ENCODE peak calls at places on chromosomes 5 and 9, in seven cellular contexts. One of them, this sample, is unnamed.

GRCh38 chr5:112923148-112923917 is 1.3 kb upstream of the REEP5 start:
- DNase-seq in NCI-H1694 treated with DMSO at 0.1 percent for 48 hours: no peak
- DNase-seq in type B pancreatic cell: no peak
- DNase-seq in CD8-positive, alpha-beta memory T cell: peak
- DNase-seq in neural progenitor cell: no peak
- DNase-seq in chondrocyte: no peak
- DNase-seq in HEK293T: no peak
- DNase-seq in this sample: no peak

GRCh38 chr9:111728617-111729366 is 65.9 kb downstream of the SHOC1 start:
- DNase-seq in chondrocyte: no peak
- DNase-seq in neural progenitor cell: no peak
- DNase-seq in HEK293T: no peak
- DNase-seq in CD8-positive, alpha-beta memory T cell: no peak
- DNase-seq in NCI-H1694 treated with DMSO at 0.1 percent for 48 hours: no peak
- DNase-seq in type B pancreatic cell: no peak
- DNase-seq in this sample: no peak

GRCh38 chr9:16309350-16310271 is 560.9 kb downstream of the BNC2 start:
- DNase-seq in chondrocyte: no peak
- DNase-seq in HEK293T: no peak
- DNase-seq in neural progenitor cell: peak
- DNase-seq in CD8-positive, alpha-beta memory T cell: no peak
- DNase-seq in type B pancreatic cell: peak
- DNase-seq in NCI-H1694 treated with DMSO at 0.1 percent for 48 hours: no peak
- DNase-seq in this sample: no peak

GRCh38 chr5:51518607-51519006 is 135.4 kb downstream of the ISL1 start:
- DNase-seq in NCI-H1694 treated with DMSO at 0.1 percent for 48 hours: no peak
- DNase-seq in neural progenitor cell: peak
- DNase-seq in chondrocyte: no peak
- DNase-seq in HEK293T: peak
- DNase-seq in CD8-positive, alpha-beta memory T cell: no peak
- DNase-seq in type B pancreatic cell: no peak
- DNase-seq in this sample: no peak

GRCh38 chr9:128027166-128027539 is 40.0 kb downstream of the NAIF1 start:
- DNase-seq in type B pancreatic cell: no peak
- DNase-seq in HEK293T: no peak
- DNase-seq in neural progenitor cell: no peak
- DNase-seq in chondrocyte: no peak
- DNase-seq in CD8-positive, alpha-beta memory T cell: peak
- DNase-seq in NCI-H1694 treated with DMSO at 0.1 percent for 48 hours: no peak
- DNase-seq in this sample: no peak

GRCh38 chr9:23603311-23603710 is 222.7 kb downstream of the ELAVL2 start:
- DNase-seq in NCI-H1694 treated with DMSO at 0.1 percent for 48 hours: no peak
- DNase-seq in type B pancreatic cell: no peak
- DNase-seq in neural progenitor cell: no peak
- DNase-seq in chondrocyte: no peak
- DNase-seq in CD8-positive, alpha-beta memory T cell: no peak
- DNase-seq in HEK293T: no peak
- DNase-seq in this sample: no peak

GRCh38 chr9:113331780-113332179 is 8.3 kb downstream of the WDR31 start:
- DNase-seq in type B pancreatic cell: no peak
- DNase-seq in neural progenitor cell: no peak
- DNase-seq in HEK293T: no peak
- DNase-seq in chondrocyte: no peak
- DNase-seq in CD8-positive, alpha-beta memory T cell: no peak
- DNase-seq in NCI-H1694 treated with DMSO at 0.1 percent for 48 hours: no peak
- DNase-seq in this sample: no peak

GRCh38 chr5:73214921-73215490 is 42.0 kb downstream of the TMEM174 start:
- DNase-seq in chondrocyte: no peak
- DNase-seq in CD8-positive, alpha-beta memory T cell: no peak
- DNase-seq in HEK293T: no peak
- DNase-seq in neural progenitor cell: peak
- DNase-seq in type B pancreatic cell: no peak
- DNase-seq in NCI-H1694 treated with DMSO at 0.1 percent for 48 hours: no peak
- DNase-seq in this sample: no peak

GRCh38 chr5:168931638-168932345 is 352.6 kb upstream of the PANK3 start:
- DNase-seq in chondrocyte: no peak
- DNase-seq in NCI-H1694 treated with DMSO at 0.1 percent for 48 hours: no peak
- DNase-seq in CD8-positive, alpha-beta memory T cell: no peak
- DNase-seq in neural progenitor cell: no peak
- DNase-seq in type B pancreatic cell: no peak
- DNase-seq in HEK293T: no peak
- DNase-seq in this sample: no peak

GRCh38 chr9:115213777-115214428 is 95.9 kb upstream of the TNC start:
- DNase-seq in chondrocyte: no peak
- DNase-seq in HEK293T: no peak
- DNase-seq in neural progenitor cell: no peak
- DNase-seq in type B pancreatic cell: no peak
- DNase-seq in NCI-H1694 treated with DMSO at 0.1 percent for 48 hours: peak
- DNase-seq in CD8-positive, alpha-beta memory T cell: no peak
- DNase-seq in this sample: no peak

GRCh38 chr5:139638090-139638735 is 9.9 kb upstream of the CXXC5 start:
- DNase-seq in chondrocyte: no peak
- DNase-seq in CD8-positive, alpha-beta memory T cell: no peak
- DNase-seq in neural progenitor cell: peak
- DNase-seq in type B pancreatic cell: peak
- DNase-seq in NCI-H1694 treated with DMSO at 0.1 percent for 48 hours: peak
- DNase-seq in HEK293T: no peak
- DNase-seq in this sample: peak

GRCh38 chr5:180806351-180807011 is 3.9 kb upstream of the MGAT1 start:
- DNase-seq in HEK293T: no peak
- DNase-seq in CD8-positive, alpha-beta memory T cell: no peak
- DNase-seq in NCI-H1694 treated with DMSO at 0.1 percent for 48 hours: no peak
- DNase-seq in neural progenitor cell: no peak
- DNase-seq in type B pancreatic cell: no peak
- DNase-seq in chondrocyte: peak
- DNase-seq in this sample: no peak

GRCh38 chr5:15522141-15522540 is 22.2 kb downstream of the FBXL7 start:
- DNase-seq in HEK293T: no peak
- DNase-seq in neural progenitor cell: no peak
- DNase-seq in chondrocyte: no peak
- DNase-seq in type B pancreatic cell: no peak
- DNase-seq in CD8-positive, alpha-beta memory T cell: no peak
- DNase-seq in NCI-H1694 treated with DMSO at 0.1 percent for 48 hours: no peak
- DNase-seq in this sample: no peak

GRCh38 chr5:170315154-170315553 is 17.6 kb upstream of the LCP2 start:
- DNase-seq in type B pancreatic cell: no peak
- DNase-seq in NCI-H1694 treated with DMSO at 0.1 percent for 48 hours: no peak
- DNase-seq in chondrocyte: no peak
- DNase-seq in HEK293T: no peak
- DNase-seq in neural progenitor cell: peak
- DNase-seq in CD8-positive, alpha-beta memory T cell: no peak
- DNase-seq in this sample: peak

GRCh38 chr9:26947736-26948135 is 694 bp upstream of the PLAA start:
- DNase-seq in HEK293T: no peak
- DNase-seq in neural progenitor cell: peak
- DNase-seq in chondrocyte: no peak
- DNase-seq in NCI-H1694 treated with DMSO at 0.1 percent for 48 hours: no peak
- DNase-seq in type B pancreatic cell: no peak
- DNase-seq in CD8-positive, alpha-beta memory T cell: no peak
- DNase-seq in this sample: no peak

GRCh38 chr5:64977779-64978178 is 209.0 kb downstream of the CWC27 start:
- DNase-seq in type B pancreatic cell: no peak
- DNase-seq in chondrocyte: no peak
- DNase-seq in neural progenitor cell: no peak
- DNase-seq in NCI-H1694 treated with DMSO at 0.1 percent for 48 hours: no peak
- DNase-seq in CD8-positive, alpha-beta memory T cell: no peak
- DNase-seq in HEK293T: no peak
- DNase-seq in this sample: no peak

GRCh38 chr5:93601433-93602175 is 18.6 kb downstream of the NR2F1 start:
- DNase-seq in chondrocyte: no peak
- DNase-seq in type B pancreatic cell: no peak
- DNase-seq in neural progenitor cell: peak
- DNase-seq in CD8-positive, alpha-beta memory T cell: no peak
- DNase-seq in HEK293T: no peak
- DNase-seq in NCI-H1694 treated with DMSO at 0.1 percent for 48 hours: peak
- DNase-seq in this sample: peak

GRCh38 chr5:178378527-178379484 is 146.2 kb upstream of the PHYKPL start:
- DNase-seq in chondrocyte: peak
- DNase-seq in HEK293T: no peak
- DNase-seq in type B pancreatic cell: no peak
- DNase-seq in CD8-positive, alpha-beta memory T cell: no peak
- DNase-seq in neural progenitor cell: no peak
- DNase-seq in NCI-H1694 treated with DMSO at 0.1 percent for 48 hours: no peak
- DNase-seq in this sample: no peak

GRCh38 chr5:172096184-172096941 is 89.9 kb upstream of the FBXW11 start:
- DNase-seq in HEK293T: no peak
- DNase-seq in CD8-positive, alpha-beta memory T cell: no peak
- DNase-seq in type B pancreatic cell: no peak
- DNase-seq in chondrocyte: peak
- DNase-seq in neural progenitor cell: no peak
- DNase-seq in NCI-H1694 treated with DMSO at 0.1 percent for 48 hours: no peak
- DNase-seq in this sample: no peak

GRCh38 chr5:98771389-98772109 is 1.9 kb upstream of the RGMB start:
- DNase-seq in CD8-positive, alpha-beta memory T cell: peak
- DNase-seq in type B pancreatic cell: no peak
- DNase-seq in chondrocyte: no peak
- DNase-seq in neural progenitor cell: peak
- DNase-seq in HEK293T: peak
- DNase-seq in NCI-H1694 treated with DMSO at 0.1 percent for 48 hours: peak
- DNase-seq in this sample: peak

GRCh38 chr5:135359374-135360165 is 39.5 kb downstream of the MACROH2A1 start:
- DNase-seq in neural progenitor cell: no peak
- DNase-seq in CD8-positive, alpha-beta memory T cell: no peak
- DNase-seq in NCI-H1694 treated with DMSO at 0.1 percent for 48 hours: no peak
- DNase-seq in type B pancreatic cell: no peak
- DNase-seq in chondrocyte: no peak
- DNase-seq in HEK293T: no peak
- DNase-seq in this sample: no peak

GRCh38 chr5:169978744-169979143 is 1.6 kb downstream of the INSYN2B start:
- DNase-seq in chondrocyte: no peak
- DNase-seq in neural progenitor cell: no peak
- DNase-seq in type B pancreatic cell: no peak
- DNase-seq in NCI-H1694 treated with DMSO at 0.1 percent for 48 hours: no peak
- DNase-seq in HEK293T: no peak
- DNase-seq in CD8-positive, alpha-beta memory T cell: no peak
- DNase-seq in this sample: no peak

GRCh38 chr9:96219615-96220257 is 82.2 kb downstream of the HSD17B3 start:
- DNase-seq in CD8-positive, alpha-beta memory T cell: peak
- DNase-seq in NCI-H1694 treated with DMSO at 0.1 percent for 48 hours: no peak
- DNase-seq in neural progenitor cell: peak
- DNase-seq in type B pancreatic cell: no peak
- DNase-seq in chondrocyte: no peak
- DNase-seq in HEK293T: no peak
- DNase-seq in this sample: peak

GRCh38 chr9:128528445-128529160 is 23.8 kb upstream of the SPTAN1 start:
- DNase-seq in chondrocyte: no peak
- DNase-seq in HEK293T: no peak
- DNase-seq in type B pancreatic cell: no peak
- DNase-seq in neural progenitor cell: no peak
- DNase-seq in CD8-positive, alpha-beta memory T cell: no peak
- DNase-seq in NCI-H1694 treated with DMSO at 0.1 percent for 48 hours: no peak
- DNase-seq in this sample: no peak

GRCh38 chr5:96569770-96570169 is 92.4 kb upstream of the CAST start:
- DNase-seq in neural progenitor cell: no peak
- DNase-seq in CD8-positive, alpha-beta memory T cell: no peak
- DNase-seq in chondrocyte: no peak
- DNase-seq in HEK293T: no peak
- DNase-seq in NCI-H1694 treated with DMSO at 0.1 percent for 48 hours: no peak
- DNase-seq in type B pancreatic cell: no peak
- DNase-seq in this sample: no peak

GRCh38 chr5:127849891-127850290 is 146.7 kb downstream of the CCDC192 start:
- DNase-seq in chondrocyte: no peak
- DNase-seq in type B pancreatic cell: no peak
- DNase-seq in neural progenitor cell: peak
- DNase-seq in CD8-positive, alpha-beta memory T cell: no peak
- DNase-seq in HEK293T: no peak
- DNase-seq in NCI-H1694 treated with DMSO at 0.1 percent for 48 hours: no peak
- DNase-seq in this sample: no peak

GRCh38 chr9:136662656-136663310 is at the start of gene EGFL7:
- DNase-seq in neural progenitor cell: no peak
- DNase-seq in NCI-H1694 treated with DMSO at 0.1 percent for 48 hours: no peak
- DNase-seq in chondrocyte: no peak
- DNase-seq in type B pancreatic cell: no peak
- DNase-seq in HEK293T: no peak
- DNase-seq in CD8-positive, alpha-beta memory T cell: no peak
- DNase-seq in this sample: no peak

GRCh38 chr5:35813456-35813855 is 43.2 kb upstream of the IL7R start:
- DNase-seq in HEK293T: no peak
- DNase-seq in CD8-positive, alpha-beta memory T cell: no peak
- DNase-seq in NCI-H1694 treated with DMSO at 0.1 percent for 48 hours: no peak
- DNase-seq in chondrocyte: no peak
- DNase-seq in neural progenitor cell: no peak
- DNase-seq in type B pancreatic cell: no peak
- DNase-seq in this sample: no peak

GRCh38 chr5:139811076-139811607 is 15.5 kb downstream of the PSD2 start:
- DNase-seq in NCI-H1694 treated with DMSO at 0.1 percent for 48 hours: no peak
- DNase-seq in type B pancreatic cell: no peak
- DNase-seq in chondrocyte: peak
- DNase-seq in CD8-positive, alpha-beta memory T cell: no peak
- DNase-seq in neural progenitor cell: no peak
- DNase-seq in HEK293T: no peak
- DNase-seq in this sample: no peak

GRCh38 chr5:111859031-111859430 is 102.0 kb upstream of the NREP start:
- DNase-seq in chondrocyte: no peak
- DNase-seq in type B pancreatic cell: no peak
- DNase-seq in NCI-H1694 treated with DMSO at 0.1 percent for 48 hours: no peak
- DNase-seq in neural progenitor cell: no peak
- DNase-seq in HEK293T: no peak
- DNase-seq in CD8-positive, alpha-beta memory T cell: no peak
- DNase-seq in this sample: no peak

GRCh38 chr5:127754259-127754658 is 51.1 kb downstream of the CCDC192 start:
- DNase-seq in NCI-H1694 treated with DMSO at 0.1 percent for 48 hours: no peak
- DNase-seq in CD8-positive, alpha-beta memory T cell: no peak
- DNase-seq in HEK293T: no peak
- DNase-seq in neural progenitor cell: no peak
- DNase-seq in type B pancreatic cell: no peak
- DNase-seq in chondrocyte: no peak
- DNase-seq in this sample: no peak

This sample was measured in occipital lobe.